ENCODE peak calls at places on chromosomes 13 and 19, in six cellular contexts. K is neural progenitor cell, Z is endodermal cell, G is mesendoderm, M is adipocyte, C is fibroblast of lung. E is an unnamed sample.

GRCh38 chr19:46958542-46958941 is 61.1 kb upstream of the NPAS1 start:
- DNase-seq in K (peak), Z (no peak), G (peak), M (peak), C (peak), E (peak)

GRCh38 chr13:77124423-77124822 is 97.5 kb upstream of the FBXL3 start:
- DNase-seq in K (no peak), Z (no peak), G (no peak), M (no peak), C (no peak), E (no peak)

GRCh38 chr13:21730186-21730880 is 59.5 kb downstream of the FGF9 start:
- DNase-seq in K (no peak), Z (no peak), G (no peak), M (no peak), C (no peak), E (no peak)

GRCh38 chr19:42601811-42602443 is 7.2 kb upstream of the CEACAM8 start:
- DNase-seq in K (peak), Z (peak), G (peak), M (peak), C (peak), E (peak)

GRCh38 chr13:109131698-109132257 is 502.4 kb downstream of the MYO16 start:
- DNase-seq in K (no peak), Z (peak), G (peak), M (peak), C (peak), E (peak)

GRCh38 chr13:79044415-79044814 is 361.6 kb downstream of the RBM26 start:
- DNase-seq in K (no peak), Z (no peak), G (no peak), M (no peak), C (no peak), E (no peak)

GRCh38 chr19:17205237-17206140 is 9.7 kb upstream of the USE1 start:
- DNase-seq in K (peak), Z (peak), G (peak), M (peak), C (peak), E (no peak)

GRCh38 chr19:35454663-35455062 is 6.6 kb downstream of the FFAR2 start:
- DNase-seq in K (no peak), Z (no peak), G (no peak), M (no peak), C (no peak), E (no peak)

GRCh38 chr19:18014197-18014596 is 6.2 kb downstream of the ARRDC2 start:
- DNase-seq in K (no peak), Z (no peak), G (no peak), M (no peak), C (no peak), E (no peak)

GRCh38 chr19:14670408-14670807 is 4.2 kb downstream of the ADGRE3 start:
- DNase-seq in K (no peak), Z (no peak), G (no peak), M (no peak), C (no peak), E (no peak)

GRCh38 chr19:53906211-53907192 is 2.6 kb upstream of the CACNG7 start:
- DNase-seq in K (peak), Z (peak), G (no peak), M (peak), C (no peak), E (no peak)

GRCh38 chr13:23621316-23621645 is 51.1 kb downstream of the TNFRSF19 start:
- DNase-seq in K (no peak), Z (no peak), G (peak), M (peak), C (peak), E (peak)

GRCh38 chr19:42360787-42361544 is 29.1 kb downstream of the CNFN start:
- DNase-seq in K (peak), Z (peak), G (peak), M (no peak), C (peak), E (peak)

GRCh38 chr13:72204291-72204690 is 337.3 kb upstream of the DACH1 start:
- DNase-seq in K (no peak), Z (no peak), G (no peak), M (peak), C (peak), E (peak)

GRCh38 chr19:51799998-51800848 is 5.3 kb downstream of the FPR3 start:
- DNase-seq in K (no peak), Z (no peak), G (no peak), M (no peak), C (peak), E (peak)

GRCh38 chr19:289651-290538 is 1.3 kb downstream of the PLPP2 start:
- DNase-seq in K (no peak), Z (peak), G (peak), M (peak), C (peak), E (peak)

GRCh38 chr13:38141792-38142191 is 207.9 kb upstream of the UFM1 start:
- DNase-seq in K (no peak), Z (no peak), G (no peak), M (peak), C (peak), E (peak)

GRCh38 chr13:110294146-110294545 is 12.8 kb downstream of the COL4A1 start:
- DNase-seq in K (no peak), Z (no peak), G (no peak), M (peak), C (no peak), E (no peak)

GRCh38 chr19:23294141-23294540 is 43.9 kb upstream of the ZNF724 start:
- DNase-seq in K (no peak), Z (no peak), G (no peak), M (no peak), C (no peak), E (no peak)

GRCh38 chr13:49319555-49320350 is 72.0 kb downstream of the CDADC1 start:
- DNase-seq in K (no peak), Z (no peak), G (no peak), M (peak), C (peak), E (peak)

GRCh38 chr13:45325806-45326205 is 15.2 kb downstream of the TPT1 start:
- DNase-seq in K (no peak), Z (no peak), G (no peak), M (peak), C (peak), E (peak)

GRCh38 chr19:2254052-2254872 is 2.0 kb downstream of the JSRP1 start:
- DNase-seq in K (peak), Z (peak), G (peak), M (peak), C (peak), E (no peak)

GRCh38 chr19:3234800-3235199 is 10.3 kb downstream of the CELF5 start:
- DNase-seq in K (no peak), Z (peak), G (no peak), M (no peak), C (no peak), E (no peak)

GRCh38 chr19:47539747-47540311 is 25.0 kb upstream of the NAPA start:
- DNase-seq in K (no peak), Z (no peak), G (no peak), M (no peak), C (no peak), E (no peak)

GRCh38 chr19:39590265-39590664 is 12.1 kb upstream of the LGALS13 start:
- DNase-seq in K (peak), Z (peak), G (peak), M (peak), C (peak), E (no peak)

GRCh38 chr19:55669418-55670279 is 5.4 kb upstream of the EPN1 start:
- DNase-seq in K (no peak), Z (no peak), G (no peak), M (no peak), C (no peak), E (no peak)

GRCh38 chr19:15954820-15955219 is 6.0 kb downstream of the OR10H4 start:
- DNase-seq in K (no peak), Z (no peak), G (no peak), M (no peak), C (no peak), E (no peak)

GRCh38 chr13:78593652-78594494 is 9.5 kb downstream of the POU4F1 start:
- DNase-seq in K (peak), Z (peak), G (peak), M (no peak), C (no peak), E (no peak)

GRCh38 chr13:70249332-70250064 is 141.2 kb upstream of the KLHL1 start:
- DNase-seq in K (peak), Z (peak), G (peak), M (no peak), C (peak), E (peak)

GRCh38 chr19:9968820-9969687 is 32.7 kb upstream of the OLFM2 start:
- DNase-seq in K (no peak), Z (no peak), G (no peak), M (no peak), C (no peak), E (no peak)

GRCh38 chr13:30865131-30866009 is 40.7 kb upstream of the MEDAG start:
- DNase-seq in K (peak), Z (peak), G (peak), M (peak), C (peak), E (peak)

GRCh38 chr13:28313579-28313978 is 175.2 kb downstream of the PAN3 start:
- DNase-seq in K (peak), Z (peak), G (peak), M (peak), C (peak), E (no peak)

GRCh38 chr13:112881656-112882554 is 87.1 kb upstream of the MCF2L start:
- DNase-seq in K (no peak), Z (no peak), G (no peak), M (no peak), C (no peak), E (no peak)

GRCh38 chr13:74132768-74133656 is 1.2 kb downstream of the KLF12 start:
- DNase-seq in K (peak), Z (peak), G (peak), M (peak), C (peak), E (peak)

GRCh38 chr19:6185093-6185824 is 49.8 kb downstream of the ACSBG2 start:
- DNase-seq in K (no peak), Z (no peak), G (no peak), M (no peak), C (no peak), E (no peak)

GRCh38 chr19:29745253-29745652 is 30.2 kb upstream of the C19orf12 start:
- DNase-seq in K (peak), Z (peak), G (peak), M (no peak), C (no peak), E (no peak)

GRCh38 chr19:30664358-30665058 is 292.3 kb downstream of the ZNF536 start:
- DNase-seq in K (peak), Z (peak), G (peak), M (peak), C (no peak), E (no peak)

GRCh38 chr19:34306213-34306661 is 51.9 kb downstream of the GARRE1 start:
- DNase-seq in K (no peak), Z (no peak), G (no peak), M (no peak), C (no peak), E (no peak)
- H3K9ac ChIP-seq in K (no peak), Z (no peak), G (no peak), M (peak), C (no peak), E (no peak)

GRCh38 chr19:12055784-12056183 is 3.0 kb upstream of the ZNF878 start:
- DNase-seq in K (no peak), Z (no peak), G (peak), M (no peak), C (no peak), E (no peak)

GRCh38 chr19:12047868-12048267 is 4.9 kb downstream of the ZNF878 start:
- DNase-seq in K (no peak), Z (no peak), G (no peak), M (peak), C (no peak), E (no peak)

GRCh38 chr19:12052057-12052570 is 647 bp downstream of the ZNF878 start:
- DNase-seq in K (no peak), Z (no peak), G (peak), M (peak), C (peak), E (peak)

GRCh38 chr19:12052571-12053169 is at the start of gene ZNF878:
- DNase-seq in K (peak), Z (peak), G (peak), M (peak), C (peak), E (peak)
- H3K9ac ChIP-seq in K (peak), Z (peak), G (peak), M (peak), C (peak), E (peak)

GRCh38 chr19:45764487-45764886 is 4.6 kb downstream of the SIX5 start:
- DNase-seq in K (peak), Z (peak), G (no peak), M (no peak), C (no peak), E (no peak)

GRCh38 chr19:45765365-45766292 is 3.4 kb downstream of the SIX5 start:
- DNase-seq in K (no peak), Z (no peak), G (no peak), M (no peak), C (no peak), E (no peak)

GRCh38 chr19:45763691-45764294 is 5.3 kb downstream of the SIX5 start:
- DNase-seq in K (no peak), Z (no peak), G (no peak), M (no peak), C (no peak), E (no peak)

GRCh38 chr19:45766293-45766918 is 2.6 kb downstream of the SIX5 start:
- DNase-seq in K (no peak), Z (no peak), G (no peak), M (no peak), C (no peak), E (no peak)

GRCh38 chr19:45764947-45765346 is 4.1 kb downstream of the SIX5 start:
- DNase-seq in K (no peak), Z (no peak), G (peak), M (no peak), C (no peak), E (no peak)
- H3K9ac ChIP-seq in K (no peak), Z (no peak), G (peak), M (no peak), C (no peak), E (peak)

DNA sequence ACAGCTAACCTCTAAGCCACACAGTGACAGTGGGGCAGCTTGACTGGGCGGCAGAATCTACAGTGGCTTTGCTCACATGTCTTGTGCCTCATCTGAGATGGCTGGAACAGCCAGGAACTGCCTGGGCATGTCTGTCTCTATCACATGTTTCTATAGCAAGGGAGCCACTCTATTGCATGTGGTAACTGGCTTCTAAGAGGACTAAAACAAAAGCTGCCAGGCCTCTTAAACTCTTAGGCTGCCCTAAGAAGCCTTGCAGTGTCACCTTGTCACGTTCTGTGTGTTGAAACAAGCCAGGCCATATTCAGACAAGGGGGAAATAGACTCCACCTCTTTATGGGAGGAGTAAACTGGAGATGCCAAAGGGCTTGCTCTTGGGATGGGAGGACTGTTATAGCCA is 122.9 kb upstream of the MAB21L1 start:
- DNase-seq in K (peak), Z (no peak), G (peak), M (no peak), C (no peak), E (no peak)
- H3K9ac ChIP-seq in K (no peak), Z (no peak), G (no peak), M (no peak), C (no peak), E (no peak)

GRCh38 chr19:58002384-58003152 is at the start of gene ZNF606:
- DNase-seq in K (peak), Z (peak), G (peak), M (peak), C (peak), E (peak)

GRCh38 chr19:58003153-58003828 is 671 bp upstream of the ZNF606 start:
- DNase-seq in K (no peak), Z (no peak), G (no peak), M (no peak), C (peak), E (no peak)

GRCh38 chr19:58001895-58002369 is 688 bp downstream of the ZNF606 start:
- DNase-seq in K (no peak), Z (no peak), G (peak), M (peak), C (peak), E (peak)

DNA sequence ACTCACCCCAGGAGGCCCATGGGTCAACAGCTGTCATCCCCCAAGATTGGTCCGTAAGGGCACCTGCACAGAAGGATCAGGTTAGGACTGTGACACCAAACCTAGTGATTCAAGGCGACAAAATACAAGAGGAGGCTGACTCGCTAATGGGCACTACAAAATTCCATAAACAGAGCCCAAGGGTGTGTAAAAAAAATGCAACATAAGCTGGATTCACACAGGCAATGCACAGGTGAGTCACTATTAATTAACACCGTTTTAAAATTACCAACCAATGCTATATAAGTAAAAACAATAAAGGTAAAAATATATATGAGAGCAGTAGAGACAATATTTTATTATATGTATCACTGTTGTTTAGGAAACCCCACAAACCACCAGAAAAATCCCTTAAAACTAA is 1.9 kb downstream of the ZNF606 start:
- DNase-seq in K (no peak), Z (no peak), G (no peak), M (no peak), C (no peak), E (no peak)
- H3K9ac ChIP-seq in K (no peak), Z (no peak), G (no peak), M (no peak), C (no peak), E (no peak)

GRCh38 chr19:12833418-12833746 is 997 bp downstream of the RTBDN start:
- DNase-seq in K (no peak), Z (no peak), G (no peak), M (no peak), C (no peak), E (no peak)

GRCh38 chr19:12836529-12836863 is 1.8 kb upstream of the MAST1 start:
- DNase-seq in K (no peak), Z (no peak), G (no peak), M (no peak), C (no peak), E (no peak)

GRCh38 chr19:12834418-12834943 is at the start of gene RTBDN:
- DNase-seq in K (peak), Z (peak), G (peak), M (no peak), C (no peak), E (no peak)

GRCh38 chr19:12834976-12835757 is 788 bp upstream of the RTBDN start:
- DNase-seq in K (peak), Z (peak), G (peak), M (peak), C (no peak), E (no peak)

DNA sequence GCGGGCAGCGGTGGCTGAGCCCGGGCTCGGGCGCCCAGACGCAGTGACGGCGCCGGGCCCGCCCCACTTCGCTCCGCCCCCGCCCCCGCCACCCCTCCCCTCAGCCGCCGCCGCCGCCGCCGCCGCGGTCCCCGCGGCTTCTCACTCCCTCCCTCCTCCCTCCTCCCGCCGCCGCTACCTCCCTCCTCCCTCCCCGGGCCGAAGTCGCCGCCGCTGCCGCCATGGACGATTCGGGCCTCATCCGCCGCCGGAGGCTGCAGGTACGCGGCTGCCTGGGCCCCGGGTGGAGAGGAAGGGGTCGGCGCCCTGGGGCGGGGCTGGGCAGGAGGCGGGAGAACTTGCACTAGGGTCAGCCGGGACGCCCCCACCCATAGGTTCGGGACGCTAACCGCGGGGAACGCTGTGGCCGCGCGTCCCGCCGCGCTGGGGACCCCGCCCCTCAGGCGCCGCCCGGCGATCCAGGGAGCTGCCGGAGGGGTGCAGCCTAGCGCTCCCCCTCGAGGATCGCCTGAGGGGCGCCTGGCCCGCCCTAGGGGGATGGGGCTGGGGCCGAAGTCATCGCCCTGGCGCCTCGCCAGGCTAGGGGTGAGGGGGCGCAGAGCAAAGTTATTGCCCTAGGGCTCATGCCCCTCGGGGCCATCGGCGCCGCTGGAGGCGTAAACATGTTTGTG is 497 bp downstream of the RTBDN start:
- DNase-seq in K (peak), Z (peak), G (peak), M (peak), C (no peak), E (no peak)
- H3K9ac ChIP-seq in K (no peak), Z (no peak), G (peak), M (no peak), C (no peak), E (no peak)